ENCODE peak calls at places on chromosomes 1 and 21, in seven cellular contexts. Z, J, O, L, E, G and H are unnamed samples.

GRCh38 chr1:225767591-225768540 is 9.8 kb upstream of the SRP9 start:
- DNase-seq in Z (peak; percentile 17), J (no peak), O (peak; percentile 94), L (no peak), E (peak; percentile 46), G (no peak), H (no peak)

GRCh38 chr1:225942574-225942973 is 1.6 kb upstream of the LEFTY2 start:
- DNase-seq in Z (no peak), J (no peak), O (no peak), L (no peak), E (no peak), G (peak; percentile 39), H (no peak)

GRCh38 chr21:41854426-41854995 is 24.6 kb downstream of the PRDM15 start:
- DNase-seq in Z (no peak), J (no peak), O (no peak), L (no peak), E (no peak), G (no peak), H (no peak)

GRCh38 chr1:66276229-66276628 is 257.7 kb upstream of the SGIP1 start:
- DNase-seq in Z (no peak), J (no peak), O (no peak), L (no peak), E (no peak), G (peak; percentile 57), H (no peak)

GRCh38 chr1:201452881-201453280 is 16.1 kb downstream of the PHLDA3 start:
- DNase-seq in Z (no peak), J (no peak), O (no peak), L (no peak), E (no peak), G (no peak), H (no peak)

GRCh38 chr1:184396081-184396480 is 9.3 kb downstream of the C1orf21 start:
- DNase-seq in Z (no peak), J (no peak), O (no peak), L (no peak), E (no peak), G (no peak), H (no peak)

GRCh38 chr21:36059823-36060158 is 535 bp downstream of the SETD4 start:
- DNase-seq in Z (peak; percentile 54), J (peak; percentile 54), O (no peak), L (peak; percentile 78), E (peak; percentile 70), G (no peak), H (no peak)

GRCh38 chr1:48182441-48182840 is 40.1 kb upstream of the SLC5A9 start:
- DNase-seq in Z (no peak), J (no peak), O (no peak), L (no peak), E (no peak), G (peak; percentile 12), H (no peak)

GRCh38 chr1:235077571-235078479 is 50.8 kb downstream of the TOMM20 start:
- DNase-seq in Z (no peak), J (peak; percentile 49), O (no peak), L (no peak), E (no peak), G (peak; percentile 90), H (no peak)

GRCh38 chr1:247906504-247907047 is 11.2 kb downstream of the OR2W3 start:
- DNase-seq in Z (peak; percentile 67), J (no peak), O (no peak), L (no peak), E (no peak), G (no peak), H (no peak)

GRCh38 chr1:40872266-40872665 is 10.1 kb upstream of the CITED4 start:
- DNase-seq in Z (no peak), J (no peak), O (no peak), L (no peak), E (no peak), G (no peak), H (no peak)

GRCh38 chr1:241770115-241770514 is 77.9 kb upstream of the EXO1 start:
- DNase-seq in Z (peak; percentile 61), J (no peak), O (no peak), L (no peak), E (no peak), G (no peak), H (no peak)

GRCh38 chr1:43605761-43606160 is 44.2 kb upstream of the KDM4A start:
- DNase-seq in Z (no peak), J (no peak), O (no peak), L (no peak), E (no peak), G (no peak), H (no peak)

GRCh38 chr1:156225677-156226014 is 12.8 kb downstream of the PMF1 start:
- DNase-seq in Z (no peak), J (no peak), O (no peak), L (no peak), E (no peak), G (no peak), H (no peak)

GRCh38 chr1:167794043-167794442 is 72.3 kb downstream of the MPZL1 start:
- DNase-seq in Z (no peak), J (no peak), O (no peak), L (no peak), E (no peak), G (no peak), H (no peak)

GRCh38 chr1:167797005-167797404 is 75.2 kb downstream of the MPZL1 start:
- DNase-seq in Z (peak; percentile 49), J (no peak), O (no peak), L (no peak), E (no peak), G (no peak), H (no peak)

GRCh38 chr1:167798951-167799350 is 77.2 kb downstream of the MPZL1 start:
- DNase-seq in Z (no peak), J (no peak), O (no peak), L (no peak), E (no peak), G (no peak), H (no peak)

GRCh38 chr1:167799747-167800146 is 78.0 kb downstream of the MPZL1 start:
- DNase-seq in Z (no peak), J (no peak), O (no peak), L (no peak), E (no peak), G (no peak), H (no peak)

DNA sequence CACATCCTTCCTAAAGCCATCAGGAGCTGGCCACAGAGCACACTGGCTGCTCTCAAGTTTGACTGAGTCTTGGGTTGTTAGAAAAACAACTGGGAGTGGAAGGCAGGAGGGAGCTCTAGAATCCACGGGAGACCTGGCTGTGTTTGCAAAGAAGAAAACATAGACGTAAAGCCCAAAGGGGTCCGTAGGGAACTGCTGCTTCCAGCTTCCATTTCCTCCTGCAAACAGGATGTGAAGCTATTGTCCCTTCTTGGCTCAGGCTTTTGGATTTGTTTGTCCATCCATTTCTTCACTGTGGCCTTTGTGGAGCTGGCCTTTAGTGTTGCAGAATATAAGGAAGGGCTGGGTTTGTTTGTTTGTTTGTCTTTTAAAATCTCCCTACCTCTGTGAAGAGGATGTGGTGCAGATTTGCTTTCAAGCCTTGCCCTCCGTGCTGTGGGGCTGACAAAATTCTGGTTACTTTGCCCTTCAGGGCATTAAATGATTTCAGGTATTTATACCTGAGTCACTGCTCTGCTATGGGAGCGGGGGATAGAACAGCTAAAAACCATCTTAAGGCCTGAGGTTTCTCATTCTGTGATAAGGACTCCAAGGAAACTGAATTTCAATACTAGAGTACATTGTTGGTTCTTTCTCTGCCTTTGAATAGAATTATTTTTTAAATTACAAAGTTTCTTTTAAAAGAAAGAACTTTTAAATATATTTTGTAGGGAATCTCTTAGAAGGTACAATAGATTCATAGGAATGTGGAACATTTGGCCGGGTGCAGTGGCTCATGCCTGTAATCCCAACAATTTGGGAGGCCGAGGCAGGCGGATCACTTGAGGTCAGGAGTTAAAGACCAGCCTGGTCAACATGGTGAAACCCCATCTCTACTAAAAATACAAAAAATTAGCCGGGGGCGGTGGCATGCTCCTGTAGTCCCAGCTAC is 74.3 kb downstream of the MPZL1 start:
- DNase-seq in Z (no peak), J (no peak), O (no peak), L (no peak), E (no peak), G (no peak), H (no peak)
- TF ChIP-seq TAF1 in Z (no peak), J (no peak), O (no peak), L (no peak), E (no peak), G (no peak), H (no peak)

GRCh38 chr1:39397487-39397886 is 93.9 kb upstream of the BMP8A start:
- DNase-seq in Z (no peak), J (no peak), O (no peak), L (no peak), E (no peak), G (no peak), H (no peak)

GRCh38 chr1:39395357-39395831 is 96.0 kb upstream of the BMP8A start:
- DNase-seq in Z (no peak), J (no peak), O (peak; percentile 21), L (no peak), E (no peak), G (no peak), H (no peak)

GRCh38 chr1:39396671-39397070 is 94.8 kb upstream of the BMP8A start:
- DNase-seq in Z (no peak), J (no peak), O (no peak), L (no peak), E (no peak), G (no peak), H (no peak)

GRCh38 chr1:39394598-39394997 is 96.8 kb upstream of the BMP8A start:
- DNase-seq in Z (no peak), J (no peak), O (no peak), L (no peak), E (no peak), G (no peak), H (no peak)

DNA sequence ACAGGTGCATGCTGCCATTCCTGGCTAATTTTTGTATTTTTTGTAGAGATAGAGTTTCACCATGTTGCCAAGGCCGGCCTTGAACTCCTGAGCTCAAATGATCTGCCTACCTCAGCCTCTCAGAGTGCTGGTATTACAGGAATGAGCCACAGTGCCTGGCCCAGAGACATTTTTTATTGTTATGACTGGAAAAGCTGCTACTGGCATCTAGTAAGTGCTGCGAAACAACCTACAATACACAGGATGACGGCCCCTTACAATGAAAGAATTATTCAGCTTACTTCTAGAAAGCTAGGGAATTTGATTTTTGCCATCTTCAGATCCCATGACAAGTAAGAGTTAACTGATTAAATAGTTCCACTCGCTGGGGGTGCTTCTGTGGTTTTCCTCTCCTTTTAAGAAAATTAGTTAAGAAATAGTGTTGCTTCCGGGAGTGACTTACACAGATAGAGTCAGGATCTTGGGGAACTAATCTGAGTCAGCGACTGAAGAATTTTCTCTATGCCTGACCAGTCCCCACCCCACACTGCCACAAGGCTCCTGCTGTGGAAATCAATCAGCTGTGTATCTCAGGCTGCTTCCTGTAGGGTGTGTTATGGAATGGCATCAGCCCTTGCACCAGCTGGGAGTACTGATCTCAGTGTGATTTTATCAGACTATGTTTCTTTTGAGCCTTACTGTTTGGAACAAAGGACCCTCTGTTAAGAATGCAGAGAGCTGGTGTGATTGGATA is 93.0 kb upstream of the BMP8A start:
- DNase-seq in Z (peak; percentile 81), J (no peak), O (peak; percentile 85), L (peak; percentile 58), E (no peak), G (no peak), H (no peak)
- TF ChIP-seq TAF1 in Z (no peak), J (no peak), O (no peak), L (peak; percentile 20), E (no peak), G (no peak), H (no peak)

GRCh38 chr21:39564200-39564599 is 48.5 kb upstream of the B3GALT5 start:
- DNase-seq in Z (no peak), J (no peak), O (no peak), L (peak; percentile 56), E (no peak), G (no peak), H (no peak)
- TF ChIP-seq TAF1 in Z (no peak), J (no peak), O (no peak), L (no peak), E (no peak), G (no peak), H (no peak)

GRCh38 chr1:8818325-8818775 is 910 bp upstream of the RERE start:
- DNase-seq in Z (no peak), J (no peak), O (no peak), L (no peak), E (no peak), G (no peak), H (no peak)
- TF ChIP-seq TAF1 in Z (no peak), J (no peak), O (no peak), L (no peak), E (no peak), G (no peak), H (no peak)